ENCODE peak calls at places on chromosomes 2 and 18, in eight cellular contexts. One of them, this sample, is unnamed.

GRCh38 chr18:78724214-78724834 is 255.3 kb upstream of the SALL3 start:
- DNase-seq in coronary artery: peak; percentile 54
- DNase-seq in right lobe of liver: peak; percentile 8
- DNase-seq in brain microvascular endothelial cell: no peak
- DNase-seq in AG04450: no peak
- DNase-seq in neural progenitor cell: no peak
- DNase-seq in sigmoid colon: peak; percentile 22
- DNase-seq in A673: no peak
- DNase-seq in this sample: no peak

GRCh38 chr2:223771480-223771879 is 65.9 kb downstream of the AP1S3 start:
- DNase-seq in coronary artery: no peak
- DNase-seq in A673: no peak
- DNase-seq in sigmoid colon: no peak
- DNase-seq in AG04450: no peak
- DNase-seq in brain microvascular endothelial cell: no peak
- DNase-seq in neural progenitor cell: no peak
- DNase-seq in right lobe of liver: no peak
- DNase-seq in this sample: no peak

GRCh38 chr2:71926860-71927756 is 220.6 kb downstream of the CYP26B1 start:
- DNase-seq in coronary artery: peak; percentile 64
- DNase-seq in brain microvascular endothelial cell: no peak
- DNase-seq in neural progenitor cell: no peak
- DNase-seq in right lobe of liver: no peak
- DNase-seq in sigmoid colon: no peak
- DNase-seq in AG04450: no peak
- DNase-seq in A673: no peak
- DNase-seq in this sample: no peak

GRCh38 chr2:57733959-57734358 is 312.6 kb upstream of the VRK2 start:
- DNase-seq in neural progenitor cell: no peak
- DNase-seq in coronary artery: no peak
- DNase-seq in sigmoid colon: no peak
- DNase-seq in A673: no peak
- DNase-seq in AG04450: no peak
- DNase-seq in right lobe of liver: no peak
- DNase-seq in brain microvascular endothelial cell: no peak
- DNase-seq in this sample: no peak

GRCh38 chr2:39437522-39438296 is 624 bp upstream of the MAP4K3 start:
- DNase-seq in sigmoid colon: peak; percentile 70
- DNase-seq in brain microvascular endothelial cell: no peak
- DNase-seq in coronary artery: peak; percentile 73
- DNase-seq in AG04450: no peak
- DNase-seq in A673: no peak
- DNase-seq in right lobe of liver: peak; percentile 78
- DNase-seq in neural progenitor cell: peak; percentile 20
- DNase-seq in this sample: peak; percentile 22

GRCh38 chr18:72895548-72895947 is 27.8 kb upstream of the NETO1 start:
- DNase-seq in right lobe of liver: no peak
- DNase-seq in sigmoid colon: no peak
- DNase-seq in brain microvascular endothelial cell: peak; percentile 2
- DNase-seq in AG04450: no peak
- DNase-seq in A673: no peak
- DNase-seq in coronary artery: no peak
- DNase-seq in neural progenitor cell: no peak
- DNase-seq in this sample: no peak

GRCh38 chr2:61181382-61182058 is 19.5 kb downstream of the C2orf74 start:
- DNase-seq in neural progenitor cell: no peak
- DNase-seq in AG04450: no peak
- DNase-seq in A673: no peak
- DNase-seq in right lobe of liver: no peak
- DNase-seq in coronary artery: peak; percentile 58
- DNase-seq in brain microvascular endothelial cell: no peak
- DNase-seq in sigmoid colon: no peak
- DNase-seq in this sample: no peak

GRCh38 chr2:220043155-220043992 is 415.9 kb downstream of the SLC4A3 start:
- DNase-seq in right lobe of liver: no peak
- DNase-seq in coronary artery: no peak
- DNase-seq in A673: peak; percentile 20
- DNase-seq in neural progenitor cell: no peak
- DNase-seq in brain microvascular endothelial cell: peak; percentile 54
- DNase-seq in AG04450: no peak
- DNase-seq in sigmoid colon: no peak
- DNase-seq in this sample: no peak

GRCh38 chr2:19797871-19798270 is 103.9 kb downstream of the TTC32 start:
- DNase-seq in neural progenitor cell: no peak
- DNase-seq in sigmoid colon: no peak
- DNase-seq in A673: no peak
- DNase-seq in brain microvascular endothelial cell: no peak
- DNase-seq in AG04450: no peak
- DNase-seq in right lobe of liver: no peak
- DNase-seq in coronary artery: no peak
- DNase-seq in this sample: no peak

GRCh38 chr18:62505669-62506494 is 16.9 kb upstream of the ZCCHC2 start:
- DNase-seq in sigmoid colon: no peak
- DNase-seq in AG04450: no peak
- DNase-seq in brain microvascular endothelial cell: no peak
- DNase-seq in neural progenitor cell: no peak
- DNase-seq in right lobe of liver: no peak
- DNase-seq in coronary artery: no peak
- DNase-seq in A673: no peak
- DNase-seq in this sample: no peak

GRCh38 chr2:237705225-237705524 is 77.8 kb downstream of the LRRFIP1 start:
- DNase-seq in brain microvascular endothelial cell: peak; percentile 73
- DNase-seq in right lobe of liver: no peak
- DNase-seq in neural progenitor cell: no peak
- DNase-seq in sigmoid colon: no peak
- DNase-seq in coronary artery: no peak
- DNase-seq in AG04450: no peak
- DNase-seq in A673: no peak
- DNase-seq in this sample: no peak

GRCh38 chr2:73281244-73281643 is 3.0 kb downstream of the FBXO41 start:
- DNase-seq in AG04450: no peak
- DNase-seq in sigmoid colon: no peak
- DNase-seq in coronary artery: peak; percentile 12
- DNase-seq in brain microvascular endothelial cell: no peak
- DNase-seq in A673: no peak
- DNase-seq in right lobe of liver: no peak
- DNase-seq in neural progenitor cell: no peak
- DNase-seq in this sample: no peak

GRCh38 chr2:21111012-21111411 is 12.8 kb upstream of the TDRD15 start:
- DNase-seq in coronary artery: no peak
- DNase-seq in right lobe of liver: no peak
- DNase-seq in brain microvascular endothelial cell: no peak
- DNase-seq in sigmoid colon: no peak
- DNase-seq in A673: no peak
- DNase-seq in neural progenitor cell: no peak
- DNase-seq in AG04450: no peak
- DNase-seq in this sample: no peak

GRCh38 chr2:2575870-2576386 is 244.9 kb upstream of the MYT1L start:
- DNase-seq in right lobe of liver: no peak
- DNase-seq in coronary artery: peak; percentile 41
- DNase-seq in AG04450: no peak
- DNase-seq in sigmoid colon: no peak
- DNase-seq in neural progenitor cell: no peak
- DNase-seq in A673: no peak
- DNase-seq in brain microvascular endothelial cell: no peak
- DNase-seq in this sample: no peak

GRCh38 chr2:158045362-158045761 is 56.3 kb upstream of the UPP2 start:
- DNase-seq in A673: no peak
- DNase-seq in coronary artery: no peak
- DNase-seq in AG04450: no peak
- DNase-seq in brain microvascular endothelial cell: no peak
- DNase-seq in sigmoid colon: no peak
- DNase-seq in neural progenitor cell: peak; percentile 36
- DNase-seq in right lobe of liver: no peak
- DNase-seq in this sample: peak; percentile 72
- TF ChIP-seq CTCF in A673: peak; percentile 22
- TF ChIP-seq CTCF in coronary artery: no peak
- TF ChIP-seq CTCF in AG04450: no peak
- TF ChIP-seq CTCF in brain microvascular endothelial cell: peak; percentile 9
- TF ChIP-seq CTCF in sigmoid colon: no peak
- TF ChIP-seq CTCF in neural progenitor cell: peak; percentile 45
- TF ChIP-seq CTCF in right lobe of liver: peak; percentile 36
- TF ChIP-seq CTCF in this sample: peak; percentile 93

GRCh38 chr2:127081826-127082633 is 24.9 kb downstream of the BIN1 start:
- DNase-seq in AG04450: no peak
- DNase-seq in sigmoid colon: no peak
- DNase-seq in brain microvascular endothelial cell: no peak
- DNase-seq in right lobe of liver: no peak
- DNase-seq in neural progenitor cell: no peak
- DNase-seq in A673: no peak
- DNase-seq in coronary artery: no peak
- DNase-seq in this sample: peak; percentile 44

GRCh38 chr2:127080226-127080940 is 26.6 kb downstream of the BIN1 start:
- DNase-seq in brain microvascular endothelial cell: no peak
- DNase-seq in right lobe of liver: no peak
- DNase-seq in sigmoid colon: no peak
- DNase-seq in coronary artery: no peak
- DNase-seq in neural progenitor cell: no peak
- DNase-seq in AG04450: no peak
- DNase-seq in A673: no peak
- DNase-seq in this sample: no peak

GRCh38 chr2:127079358-127079920 is 27.5 kb downstream of the BIN1 start:
- DNase-seq in sigmoid colon: no peak
- DNase-seq in AG04450: no peak
- DNase-seq in neural progenitor cell: no peak
- DNase-seq in A673: no peak
- DNase-seq in brain microvascular endothelial cell: no peak
- DNase-seq in right lobe of liver: no peak
- DNase-seq in coronary artery: no peak
- DNase-seq in this sample: no peak

GRCh38 chr2:127082974-127083373 is 24.0 kb downstream of the BIN1 start:
- DNase-seq in neural progenitor cell: no peak
- DNase-seq in brain microvascular endothelial cell: no peak
- DNase-seq in coronary artery: no peak
- DNase-seq in sigmoid colon: no peak
- DNase-seq in right lobe of liver: no peak
- DNase-seq in A673: no peak
- DNase-seq in AG04450: no peak
- DNase-seq in this sample: no peak

GRCh38 chr2:127080941-127081769 is 25.8 kb downstream of the BIN1 start:
- DNase-seq in A673: no peak
- DNase-seq in right lobe of liver: no peak
- DNase-seq in brain microvascular endothelial cell: no peak
- DNase-seq in neural progenitor cell: no peak
- DNase-seq in coronary artery: no peak
- DNase-seq in sigmoid colon: no peak
- DNase-seq in AG04450: no peak
- DNase-seq in this sample: no peak
- H3K4me3 ChIP-seq in A673: no peak overlapping the region
- H3K4me3 ChIP-seq in right lobe of liver: no peak overlapping the region
- H3K4me3 ChIP-seq in brain microvascular endothelial cell: peak overlapping the region; percentile 3
- H3K4me3 ChIP-seq in neural progenitor cell: no peak overlapping the region
- H3K4me3 ChIP-seq in coronary artery: peak overlapping the region; percentile 44
- H3K4me3 ChIP-seq in sigmoid colon: no peak overlapping the region
- H3K4me3 ChIP-seq in AG04450: no peak overlapping the region
- H3K4me3 ChIP-seq in this sample: no peak overlapping the region

GRCh38 chr2:23901966-23902942 is 24.7 kb downstream of the ATAD2B start:
- DNase-seq in neural progenitor cell: no peak
- DNase-seq in brain microvascular endothelial cell: no peak
- DNase-seq in AG04450: no peak
- DNase-seq in coronary artery: no peak
- DNase-seq in sigmoid colon: no peak
- DNase-seq in A673: peak; percentile 35
- DNase-seq in right lobe of liver: no peak
- DNase-seq in this sample: no peak

GRCh38 chr2:23905155-23905554 is 21.8 kb downstream of the ATAD2B start:
- DNase-seq in A673: no peak
- DNase-seq in brain microvascular endothelial cell: peak; percentile 51
- DNase-seq in neural progenitor cell: no peak
- DNase-seq in right lobe of liver: no peak
- DNase-seq in AG04450: no peak
- DNase-seq in sigmoid colon: no peak
- DNase-seq in coronary artery: no peak
- DNase-seq in this sample: no peak

GRCh38 chr2:23903034-23903433 is 23.9 kb downstream of the ATAD2B start:
- DNase-seq in right lobe of liver: no peak
- DNase-seq in A673: no peak
- DNase-seq in brain microvascular endothelial cell: no peak
- DNase-seq in sigmoid colon: no peak
- DNase-seq in AG04450: no peak
- DNase-seq in coronary artery: no peak
- DNase-seq in neural progenitor cell: no peak
- DNase-seq in this sample: no peak

GRCh38 chr2:23904215-23904614 is 22.7 kb downstream of the ATAD2B start:
- DNase-seq in neural progenitor cell: no peak
- DNase-seq in A673: no peak
- DNase-seq in right lobe of liver: no peak
- DNase-seq in coronary artery: no peak
- DNase-seq in AG04450: no peak
- DNase-seq in sigmoid colon: no peak
- DNase-seq in brain microvascular endothelial cell: no peak
- DNase-seq in this sample: no peak

DNA sequence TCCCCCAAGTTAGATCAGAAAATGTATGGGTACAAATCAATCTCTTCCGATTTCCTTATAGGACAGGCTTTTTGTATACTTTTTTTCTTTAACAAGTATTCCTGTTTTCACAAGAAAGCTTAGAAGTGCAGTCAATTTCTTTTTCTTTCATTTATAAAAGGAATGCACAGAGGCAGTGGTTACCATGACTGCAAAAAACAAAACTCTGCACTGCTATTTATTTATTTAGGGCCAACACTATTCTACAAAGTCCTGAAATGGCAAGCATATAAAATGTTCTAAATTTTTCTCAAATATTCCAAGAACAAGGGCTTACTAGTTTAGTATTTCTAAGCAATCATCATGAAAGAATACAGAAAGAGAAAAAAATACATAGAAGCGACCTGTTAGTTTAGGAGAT is 22.2 kb downstream of the ATAD2B start:
- DNase-seq in A673: no peak
- DNase-seq in neural progenitor cell: no peak
- DNase-seq in brain microvascular endothelial cell: peak; percentile 28
- DNase-seq in right lobe of liver: no peak
- DNase-seq in AG04450: no peak
- DNase-seq in sigmoid colon: no peak
- DNase-seq in coronary artery: no peak
- DNase-seq in this sample: no peak
- H3K27ac ChIP-seq in A673: no peak overlapping the region
- H3K27ac ChIP-seq in neural progenitor cell: no peak overlapping the region
- H3K27ac ChIP-seq in brain microvascular endothelial cell: no peak overlapping the region
- H3K27ac ChIP-seq in right lobe of liver: no peak overlapping the region
- H3K27ac ChIP-seq in AG04450: no peak overlapping the region
- H3K27ac ChIP-seq in sigmoid colon: peak overlapping the region; percentile 58
- H3K27ac ChIP-seq in coronary artery: no peak overlapping the region
- H3K27ac ChIP-seq in this sample: no peak overlapping the region

DNA sequence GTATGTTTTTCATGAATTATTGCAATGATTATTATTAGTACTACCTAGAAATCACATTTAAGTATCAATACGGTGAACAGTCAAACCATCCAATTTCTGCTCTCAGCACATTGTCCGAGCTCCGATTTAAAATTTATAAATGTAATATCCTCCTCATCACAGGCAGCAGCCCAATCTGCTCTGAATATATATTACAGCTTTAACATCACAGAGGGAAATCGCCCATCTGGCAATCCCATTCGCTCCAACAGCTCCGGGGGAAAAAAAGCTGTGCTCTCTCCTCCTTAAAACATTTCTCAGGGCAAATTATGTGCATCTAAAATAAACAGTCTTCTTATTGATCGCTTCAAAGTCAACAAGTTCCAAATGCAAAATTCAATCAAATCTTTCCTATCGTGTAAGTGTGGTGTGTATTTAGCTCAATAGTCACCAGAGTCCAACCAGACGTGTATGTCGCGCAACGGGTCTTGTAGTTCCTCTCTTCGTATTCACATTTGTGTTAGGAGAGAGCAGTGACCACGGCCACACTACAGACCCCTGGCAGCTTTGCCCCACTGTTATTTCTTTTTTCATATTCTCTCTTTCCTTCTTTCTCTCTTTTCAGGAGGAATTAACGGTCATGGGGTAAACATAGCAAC is 2.4 kb downstream of the FIGN start:
- DNase-seq in brain microvascular endothelial cell: peak; percentile 7
- DNase-seq in neural progenitor cell: no peak
- DNase-seq in AG04450: no peak
- DNase-seq in coronary artery: no peak
- DNase-seq in A673: no peak
- DNase-seq in right lobe of liver: no peak
- DNase-seq in sigmoid colon: peak; percentile 64
- DNase-seq in this sample: no peak
- TF ChIP-seq CTCF in brain microvascular endothelial cell: no peak
- TF ChIP-seq CTCF in neural progenitor cell: no peak
- TF ChIP-seq CTCF in AG04450: no peak
- TF ChIP-seq CTCF in coronary artery: no peak
- TF ChIP-seq CTCF in A673: no peak
- TF ChIP-seq CTCF in right lobe of liver: no peak
- TF ChIP-seq CTCF in sigmoid colon: no peak
- TF ChIP-seq CTCF in this sample: no peak